ENCODE peak calls at places on chromosomes 11 and 22, in seven cellular contexts. One of them, this sample, is unnamed.

GRCh38 chr22:36986242-36986821 is 32.9 kb downstream of the TST start:
- DNase-seq in heart right ventricle: no peak
- DNase-seq in non-pigmented ciliary epithelial cell: no peak
- DNase-seq in mammary epithelial cell: no peak
- DNase-seq in transverse colon: peak
- DNase-seq in stimulated activated naive CD8-positive, alpha-beta T cell treated with anti-CD3 and anti-CD28 coated beads, Interleukin-15, Interleukin-2, amounts not matched to agents 100 U/mL and 50 U/mL, for 24 hours: peak
- DNase-seq in cardiac fibroblast: no peak
- DNase-seq in this sample: peak

GRCh38 chr11:111472228-111472627 is 40.0 kb downstream of the BTG4 start:
- DNase-seq in heart right ventricle: no peak
- DNase-seq in non-pigmented ciliary epithelial cell: no peak
- DNase-seq in mammary epithelial cell: peak
- DNase-seq in transverse colon: no peak
- DNase-seq in stimulated activated naive CD8-positive, alpha-beta T cell treated with anti-CD3 and anti-CD28 coated beads, Interleukin-15, Interleukin-2, amounts not matched to agents 100 U/mL and 50 U/mL, for 24 hours: no peak
- DNase-seq in cardiac fibroblast: no peak
- DNase-seq in this sample: no peak

GRCh38 chr11:85810871-85811611 is at the start of gene SYTL2:
- DNase-seq in heart right ventricle: peak
- DNase-seq in non-pigmented ciliary epithelial cell: no peak
- DNase-seq in mammary epithelial cell: peak
- DNase-seq in transverse colon: peak
- DNase-seq in stimulated activated naive CD8-positive, alpha-beta T cell treated with anti-CD3 and anti-CD28 coated beads, Interleukin-15, Interleukin-2, amounts not matched to agents 100 U/mL and 50 U/mL, for 24 hours: peak
- DNase-seq in cardiac fibroblast: peak
- DNase-seq in this sample: no peak

GRCh38 chr22:41762980-41763779 is 37.3 kb upstream of the CCDC134 start:
- DNase-seq in heart right ventricle: no peak
- DNase-seq in non-pigmented ciliary epithelial cell: no peak
- DNase-seq in mammary epithelial cell: peak
- DNase-seq in transverse colon: peak
- DNase-seq in stimulated activated naive CD8-positive, alpha-beta T cell treated with anti-CD3 and anti-CD28 coated beads, Interleukin-15, Interleukin-2, amounts not matched to agents 100 U/mL and 50 U/mL, for 24 hours: peak
- DNase-seq in cardiac fibroblast: peak
- DNase-seq in this sample: peak

GRCh38 chr11:8765294-8765693 is 82.7 kb downstream of the RPL27A start:
- DNase-seq in heart right ventricle: no peak
- DNase-seq in non-pigmented ciliary epithelial cell: no peak
- DNase-seq in mammary epithelial cell: peak
- DNase-seq in transverse colon: no peak
- DNase-seq in stimulated activated naive CD8-positive, alpha-beta T cell treated with anti-CD3 and anti-CD28 coated beads, Interleukin-15, Interleukin-2, amounts not matched to agents 100 U/mL and 50 U/mL, for 24 hours: no peak
- DNase-seq in cardiac fibroblast: peak
- DNase-seq in this sample: no peak

GRCh38 chr11:85835729-85836128 is 19.5 kb upstream of the CCDC83 start:
- DNase-seq in heart right ventricle: no peak
- DNase-seq in non-pigmented ciliary epithelial cell: no peak
- DNase-seq in mammary epithelial cell: no peak
- DNase-seq in transverse colon: no peak
- DNase-seq in stimulated activated naive CD8-positive, alpha-beta T cell treated with anti-CD3 and anti-CD28 coated beads, Interleukin-15, Interleukin-2, amounts not matched to agents 100 U/mL and 50 U/mL, for 24 hours: no peak
- DNase-seq in cardiac fibroblast: no peak
- DNase-seq in this sample: no peak

GRCh38 chr11:47408598-47409439 is 429 bp downstream of the SLC39A13 start:
- DNase-seq in heart right ventricle: peak
- DNase-seq in non-pigmented ciliary epithelial cell: no peak
- DNase-seq in mammary epithelial cell: peak
- DNase-seq in transverse colon: peak
- DNase-seq in stimulated activated naive CD8-positive, alpha-beta T cell treated with anti-CD3 and anti-CD28 coated beads, Interleukin-15, Interleukin-2, amounts not matched to agents 100 U/mL and 50 U/mL, for 24 hours: no peak
- DNase-seq in cardiac fibroblast: peak
- DNase-seq in this sample: no peak

GRCh38 chr11:71581826-71582225 is 849 bp downstream of the KRTAP5-11 start:
- DNase-seq in heart right ventricle: no peak
- DNase-seq in non-pigmented ciliary epithelial cell: no peak
- DNase-seq in mammary epithelial cell: no peak
- DNase-seq in transverse colon: no peak
- DNase-seq in stimulated activated naive CD8-positive, alpha-beta T cell treated with anti-CD3 and anti-CD28 coated beads, Interleukin-15, Interleukin-2, amounts not matched to agents 100 U/mL and 50 U/mL, for 24 hours: no peak
- DNase-seq in cardiac fibroblast: no peak
- DNase-seq in this sample: no peak

GRCh38 chr11:70853103-70853830 is 399.1 kb downstream of the SHANK2 start:
- DNase-seq in heart right ventricle: no peak
- DNase-seq in non-pigmented ciliary epithelial cell: no peak
- DNase-seq in mammary epithelial cell: no peak
- DNase-seq in transverse colon: no peak
- DNase-seq in stimulated activated naive CD8-positive, alpha-beta T cell treated with anti-CD3 and anti-CD28 coated beads, Interleukin-15, Interleukin-2, amounts not matched to agents 100 U/mL and 50 U/mL, for 24 hours: no peak
- DNase-seq in cardiac fibroblast: no peak
- DNase-seq in this sample: no peak

GRCh38 chr11:124481365-124482323 is 36.1 kb upstream of the OR8B8 start:
- DNase-seq in heart right ventricle: no peak
- DNase-seq in non-pigmented ciliary epithelial cell: peak
- DNase-seq in mammary epithelial cell: peak
- DNase-seq in transverse colon: no peak
- DNase-seq in stimulated activated naive CD8-positive, alpha-beta T cell treated with anti-CD3 and anti-CD28 coated beads, Interleukin-15, Interleukin-2, amounts not matched to agents 100 U/mL and 50 U/mL, for 24 hours: no peak
- DNase-seq in cardiac fibroblast: peak
- DNase-seq in this sample: peak

GRCh38 chr11:1559103-1559951 is 12.7 kb downstream of the DUSP8 start:
- DNase-seq in heart right ventricle: peak
- DNase-seq in non-pigmented ciliary epithelial cell: no peak
- DNase-seq in mammary epithelial cell: peak
- DNase-seq in transverse colon: peak
- DNase-seq in stimulated activated naive CD8-positive, alpha-beta T cell treated with anti-CD3 and anti-CD28 coated beads, Interleukin-15, Interleukin-2, amounts not matched to agents 100 U/mL and 50 U/mL, for 24 hours: no peak
- DNase-seq in cardiac fibroblast: peak
- DNase-seq in this sample: no peak

GRCh38 chr22:50118557-50119168 is 28.9 kb downstream of the MOV10L1 start:
- DNase-seq in heart right ventricle: no peak
- DNase-seq in non-pigmented ciliary epithelial cell: peak
- DNase-seq in mammary epithelial cell: no peak
- DNase-seq in transverse colon: peak
- DNase-seq in stimulated activated naive CD8-positive, alpha-beta T cell treated with anti-CD3 and anti-CD28 coated beads, Interleukin-15, Interleukin-2, amounts not matched to agents 100 U/mL and 50 U/mL, for 24 hours: no peak
- DNase-seq in cardiac fibroblast: peak
- DNase-seq in this sample: no peak

GRCh38 chr11:18853086-18853720 is 61.6 kb upstream of the PTPN5 start:
- DNase-seq in heart right ventricle: no peak
- DNase-seq in non-pigmented ciliary epithelial cell: peak
- DNase-seq in mammary epithelial cell: peak
- DNase-seq in transverse colon: no peak
- DNase-seq in stimulated activated naive CD8-positive, alpha-beta T cell treated with anti-CD3 and anti-CD28 coated beads, Interleukin-15, Interleukin-2, amounts not matched to agents 100 U/mL and 50 U/mL, for 24 hours: no peak
- DNase-seq in cardiac fibroblast: peak
- DNase-seq in this sample: no peak

GRCh38 chr11:2131371-2132228 is 7.6 kb downstream of the IGF2 start:
- DNase-seq in heart right ventricle: no peak
- DNase-seq in non-pigmented ciliary epithelial cell: no peak
- DNase-seq in mammary epithelial cell: no peak
- DNase-seq in transverse colon: no peak
- DNase-seq in stimulated activated naive CD8-positive, alpha-beta T cell treated with anti-CD3 and anti-CD28 coated beads, Interleukin-15, Interleukin-2, amounts not matched to agents 100 U/mL and 50 U/mL, for 24 hours: no peak
- DNase-seq in cardiac fibroblast: no peak
- DNase-seq in this sample: no peak

GRCh38 chr11:27282806-27283205 is 80.2 kb downstream of the CCDC34 start:
- DNase-seq in heart right ventricle: no peak
- DNase-seq in non-pigmented ciliary epithelial cell: no peak
- DNase-seq in mammary epithelial cell: no peak
- DNase-seq in transverse colon: no peak
- DNase-seq in stimulated activated naive CD8-positive, alpha-beta T cell treated with anti-CD3 and anti-CD28 coated beads, Interleukin-15, Interleukin-2, amounts not matched to agents 100 U/mL and 50 U/mL, for 24 hours: no peak
- DNase-seq in cardiac fibroblast: peak
- DNase-seq in this sample: no peak

GRCh38 chr11:129364143-129364654 is 11.4 kb upstream of the BARX2 start:
- DNase-seq in heart right ventricle: peak
- DNase-seq in non-pigmented ciliary epithelial cell: peak
- DNase-seq in mammary epithelial cell: peak
- DNase-seq in transverse colon: peak
- DNase-seq in stimulated activated naive CD8-positive, alpha-beta T cell treated with anti-CD3 and anti-CD28 coated beads, Interleukin-15, Interleukin-2, amounts not matched to agents 100 U/mL and 50 U/mL, for 24 hours: peak
- DNase-seq in cardiac fibroblast: peak
- DNase-seq in this sample: peak

GRCh38 chr11:114108501-114109205 is 49.1 kb downstream of the ZBTB16 start:
- DNase-seq in heart right ventricle: no peak
- DNase-seq in non-pigmented ciliary epithelial cell: no peak
- DNase-seq in mammary epithelial cell: no peak
- DNase-seq in transverse colon: no peak
- DNase-seq in stimulated activated naive CD8-positive, alpha-beta T cell treated with anti-CD3 and anti-CD28 coated beads, Interleukin-15, Interleukin-2, amounts not matched to agents 100 U/mL and 50 U/mL, for 24 hours: no peak
- DNase-seq in cardiac fibroblast: no peak
- DNase-seq in this sample: no peak

GRCh38 chr11:17810041-17810440 is 75.5 kb downstream of the KCNC1 start:
- DNase-seq in heart right ventricle: no peak
- DNase-seq in non-pigmented ciliary epithelial cell: no peak
- DNase-seq in mammary epithelial cell: no peak
- DNase-seq in transverse colon: no peak
- DNase-seq in stimulated activated naive CD8-positive, alpha-beta T cell treated with anti-CD3 and anti-CD28 coated beads, Interleukin-15, Interleukin-2, amounts not matched to agents 100 U/mL and 50 U/mL, for 24 hours: no peak
- DNase-seq in cardiac fibroblast: no peak
- DNase-seq in this sample: no peak

GRCh38 chr22:29524440-29525191 is 28.9 kb downstream of the THOC5 start:
- DNase-seq in heart right ventricle: no peak
- DNase-seq in non-pigmented ciliary epithelial cell: no peak
- DNase-seq in mammary epithelial cell: peak
- DNase-seq in transverse colon: peak
- DNase-seq in stimulated activated naive CD8-positive, alpha-beta T cell treated with anti-CD3 and anti-CD28 coated beads, Interleukin-15, Interleukin-2, amounts not matched to agents 100 U/mL and 50 U/mL, for 24 hours: peak
- DNase-seq in cardiac fibroblast: peak
- DNase-seq in this sample: peak

GRCh38 chr11:61486779-61487178 is 21.8 kb upstream of the LRRC10B start:
- DNase-seq in heart right ventricle: no peak
- DNase-seq in non-pigmented ciliary epithelial cell: no peak
- DNase-seq in mammary epithelial cell: peak
- DNase-seq in transverse colon: no peak
- DNase-seq in stimulated activated naive CD8-positive, alpha-beta T cell treated with anti-CD3 and anti-CD28 coated beads, Interleukin-15, Interleukin-2, amounts not matched to agents 100 U/mL and 50 U/mL, for 24 hours: no peak
- DNase-seq in cardiac fibroblast: no peak
- DNase-seq in this sample: no peak

GRCh38 chr11:127919206-127920000 is 668.0 kb downstream of the ETS1 start:
- DNase-seq in heart right ventricle: no peak
- DNase-seq in non-pigmented ciliary epithelial cell: peak
- DNase-seq in mammary epithelial cell: peak
- DNase-seq in transverse colon: no peak
- DNase-seq in stimulated activated naive CD8-positive, alpha-beta T cell treated with anti-CD3 and anti-CD28 coated beads, Interleukin-15, Interleukin-2, amounts not matched to agents 100 U/mL and 50 U/mL, for 24 hours: no peak
- DNase-seq in cardiac fibroblast: peak
- DNase-seq in this sample: no peak

This sample was measured in DND-41.